ENCODE peak calls at places on chromosomes 1 and 21, in six cellular contexts. C, T, N, J, G and F are unnamed samples.

GRCh38 chr21:44628707-44629391 is 2.0 kb downstream of the KRTAP10-9 start:
- DNase-seq in C (no peak), T (no peak), N (no peak), J (no peak), G (no peak), F (no peak)

GRCh38 chr1:6007318-6008083 is 15.3 kb upstream of the NPHP4 start:
- DNase-seq in C (no peak), T (no peak), N (no peak), J (no peak), G (no peak), F (peak)

GRCh38 chr21:38759286-38759872 is 46.4 kb upstream of the ETS2 start:
- DNase-seq in C (no peak), T (no peak), N (peak), J (no peak), G (no peak), F (peak)

GRCh38 chr1:229607370-229607769 is 18.6 kb downstream of the TAF5L start:
- DNase-seq in C (no peak), T (no peak), N (no peak), J (no peak), G (no peak), F (no peak)

GRCh38 chr1:246631426-246631825 is 65.2 kb downstream of the CNST start:
- DNase-seq in C (no peak), T (no peak), N (peak), J (no peak), G (no peak), F (peak)

GRCh38 chr1:207887542-207887941 is 23.4 kb downstream of the CD34 start:
- DNase-seq in C (no peak), T (no peak), N (no peak), J (no peak), G (no peak), F (no peak)

GRCh38 chr1:243470492-243470891 is 214.7 kb downstream of the SDCCAG8 start:
- DNase-seq in C (no peak), T (peak), N (no peak), J (no peak), G (no peak), F (no peak)

GRCh38 chr1:152164542-152165136 is 5.6 kb upstream of the RPTN start:
- DNase-seq in C (no peak), T (no peak), N (no peak), J (no peak), G (no peak), F (peak)

GRCh38 chr1:45647248-45648021 is 23.6 kb upstream of the CCDC17 start:
- DNase-seq in C (no peak), T (no peak), N (no peak), J (no peak), G (no peak), F (no peak)

GRCh38 chr1:86596253-86596652 is 49.4 kb downstream of the CLCA4 start:
- DNase-seq in C (no peak), T (no peak), N (no peak), J (no peak), G (no peak), F (peak)

GRCh38 chr1:109201123-109201703 is 12.5 kb upstream of the SARS1 start:
- DNase-seq in C (peak), T (peak), N (peak), J (no peak), G (no peak), F (peak)

GRCh38 chr21:42971897-42972275 is 2.5 kb upstream of the PKNOX1 start:
- DNase-seq in C (no peak), T (no peak), N (no peak), J (no peak), G (no peak), F (no peak)

GRCh38 chr1:167342846-167343245 is 122.2 kb downstream of the POU2F1 start:
- DNase-seq in C (no peak), T (peak), N (no peak), J (no peak), G (peak), F (no peak)

GRCh38 chr1:198909973-198910372 is 271.1 kb downstream of the PTPRC start:
- DNase-seq in C (no peak), T (no peak), N (peak), J (no peak), G (no peak), F (peak)

GRCh38 chr1:223738465-223739365 is 26.4 kb downstream of the CAPN2 start:
- DNase-seq in C (no peak), T (no peak), N (no peak), J (no peak), G (no peak), F (no peak)

GRCh38 chr1:20726107-20726911 is 6.2 kb downstream of the SH2D5 start:
- DNase-seq in C (no peak), T (no peak), N (no peak), J (no peak), G (no peak), F (no peak)

GRCh38 chr1:117556976-117557375 is 48.9 kb upstream of the TENT5C start:
- DNase-seq in C (no peak), T (no peak), N (no peak), J (no peak), G (no peak), F (no peak)

GRCh38 chr1:61287734-61288133 is 205.4 kb downstream of the NFIA start:
- DNase-seq in C (no peak), T (no peak), N (no peak), J (no peak), G (no peak), F (peak)

GRCh38 chr1:162720996-162721395 is 69.5 kb upstream of the HSD17B7 start:
- DNase-seq in C (no peak), T (no peak), N (no peak), J (no peak), G (no peak), F (no peak)

GRCh38 chr1:23202263-23202749 is 15.0 kb downstream of the HTR1D start:
- DNase-seq in C (no peak), T (no peak), N (peak), J (no peak), G (no peak), F (peak)

GRCh38 chr1:204319027-204319426 is 40.7 kb downstream of the PLEKHA6 start:
- DNase-seq in C (no peak), T (no peak), N (peak), J (no peak), G (no peak), F (peak)

GRCh38 chr1:105678334-105678733 is 1378.1 kb upstream of the PRMT6 start:
- DNase-seq in C (no peak), T (no peak), N (no peak), J (no peak), G (no peak), F (no peak)

GRCh38 chr1:25074828-25075227 is 144.8 kb upstream of the RUNX3 start:
- DNase-seq in C (no peak), T (no peak), N (no peak), J (no peak), G (no peak), F (no peak)

GRCh38 chr21:25360593-25360992 is 246.7 kb downstream of the MRPL39 start:
- DNase-seq in C (no peak), T (no peak), N (no peak), J (no peak), G (peak), F (no peak)

GRCh38 chr21:31347435-31348032 is 3.5 kb upstream of the TIAM1 start:
- DNase-seq in C (no peak), T (peak), N (peak), J (no peak), G (no peak), F (peak)

GRCh38 chr1:17370618-17371017 is 1.4 kb upstream of the PADI6 start:
- DNase-seq in C (no peak), T (no peak), N (no peak), J (no peak), G (no peak), F (no peak)

GRCh38 chr1:86748622-86749373 is 44.4 kb downstream of the SH3GLB1 start:
- DNase-seq in C (no peak), T (peak), N (no peak), J (no peak), G (no peak), F (peak)

GRCh38 chr1:20964540-20965484 is 177.7 kb upstream of the HP1BP3 start:
- DNase-seq in C (no peak), T (no peak), N (no peak), J (no peak), G (peak), F (no peak)

GRCh38 chr1:183039330-183039729 is 16.1 kb downstream of the LAMC1 start:
- DNase-seq in C (no peak), T (no peak), N (no peak), J (no peak), G (no peak), F (no peak)

GRCh38 chr1:92118826-92119225 is 38.7 kb downstream of the BTBD8 start:
- DNase-seq in C (no peak), T (no peak), N (peak), J (no peak), G (no peak), F (peak)

GRCh38 chr1:33560680-33561079 is 88.2 kb downstream of the ZSCAN20 start:
- DNase-seq in C (no peak), T (no peak), N (no peak), J (no peak), G (no peak), F (peak)

GRCh38 chr1:89598450-89599331 is 34.2 kb upstream of the LRRC8C start:
- DNase-seq in C (no peak), T (peak), N (peak), J (no peak), G (peak), F (peak)

GRCh38 chr1:200740291-200741212 is 1.9 kb downstream of the CAMSAP2 start:
- DNase-seq in C (no peak), T (no peak), N (peak), J (no peak), G (peak), F (no peak)

GRCh38 chr1:192958871-192959270 is 100.3 kb downstream of the UCHL5 start:
- DNase-seq in C (no peak), T (no peak), N (no peak), J (no peak), G (no peak), F (no peak)

GRCh38 chr1:221241592-221241991 is 362.3 kb downstream of the HLX start:
- DNase-seq in C (no peak), T (no peak), N (no peak), J (no peak), G (no peak), F (no peak)

GRCh38 chr1:2801535-2802291 is at the start of gene TTC34:
- DNase-seq in C (peak), T (peak), N (no peak), J (peak), G (peak), F (no peak)

GRCh38 chr1:112629256-112629655 is 9.6 kb downstream of the CAPZA1 start:
- DNase-seq in C (no peak), T (no peak), N (no peak), J (no peak), G (no peak), F (no peak)